ENCODE peak calls at places on chromosomes 3 and 15, in seven cellular contexts. O, D, I, E, H, B and Z are unnamed samples.

GRCh38 chr3:10238330-10238995 is 9.8 kb upstream of the TATDN2 start:
- DNase-seq in E (no peak), O (no peak), B (no peak), D (no peak), I (peak; percentile 16), H (no peak), Z (no peak)

GRCh38 chr3:86969500-86970189 is 21.3 kb downstream of the VGLL3 start:
- DNase-seq in O (no peak), D (no peak), I (no peak), B (peak; percentile 0), E (peak; percentile 33), H (peak; percentile 48), Z (peak; percentile 37)

GRCh38 chr15:69017978-69018377 is 3.5 kb downstream of the NOX5 start:
- DNase-seq in B (no peak), E (no peak), O (no peak), H (no peak), D (no peak), I (no peak), Z (no peak)

GRCh38 chr3:128218476-128218829 is 65.2 kb downstream of the EEFSEC start:
- DNase-seq in I (no peak), E (no peak), D (no peak), O (no peak), H (peak; percentile 31), B (no peak), Z (no peak)

GRCh38 chr3:88137836-88138235 is 11.9 kb upstream of the C3orf38 start:
- DNase-seq in B (no peak), O (no peak), E (no peak), D (no peak), I (no peak), H (no peak), Z (no peak)

GRCh38 chr3:9067352-9067975 is 104.2 kb upstream of the RAD18 start:
- DNase-seq in B (peak; percentile 16), I (peak; percentile 6), H (peak; percentile 69), O (peak; percentile 58), E (peak; percentile 65), D (no peak), Z (peak; percentile 49)

GRCh38 chr15:96335429-96335807 is 4.9 kb downstream of the NR2F2 start:
- DNase-seq in H (peak; percentile 12), O (no peak), D (no peak), E (no peak), B (no peak), I (no peak), Z (no peak)

GRCh38 chr15:83300826-83301225 is 16.4 kb upstream of the BNC1 start:
- DNase-seq in I (no peak), E (no peak), B (no peak), H (no peak), O (no peak), D (no peak), Z (no peak)

GRCh38 chr3:79968418-79968817 is 200.6 kb upstream of the ROBO1 start:
- DNase-seq in O (no peak), E (no peak), I (no peak), D (no peak), B (no peak), H (no peak), Z (no peak)

GRCh38 chr3:42658771-42659390 is 5.4 kb downstream of the ZBTB47 start:
- DNase-seq in I (no peak), B (no peak), E (no peak), D (no peak), O (no peak), H (no peak), Z (no peak)

GRCh38 chr15:68274184-68274848 is 3.2 kb upstream of the FEM1B start:
- DNase-seq in O (no peak), D (no peak), I (no peak), E (no peak), B (no peak), H (no peak), Z (no peak)

GRCh38 chr3:169510378-169510777 is 153.1 kb downstream of the MECOM start:
- DNase-seq in O (no peak), I (no peak), D (no peak), E (no peak), H (no peak), B (no peak), Z (no peak)

GRCh38 chr15:97652041-97652440 is 308.5 kb upstream of the ARRDC4 start:
- DNase-seq in I (no peak), H (no peak), E (no peak), D (no peak), O (no peak), B (no peak), Z (no peak)